ENCODE peak calls at places on chromosomes 7 and 10, in nine cellular contexts. Q is ascending aorta, M is AG04449, L is AG09309, R is cardiac muscle cell, F is heart right ventricle, O is IMR-90, K is Caco-2, U is AG04450. P is an unnamed sample.
A peak's percentile ranks its signal among the peaks of the same experiment; 100 is the strongest.

GRCh38 chr7:141702047-141702567 is at the start of gene DENND11:
- DNase-seq in U (no peak), O (peak; percentile 11), M (no peak), F (peak; percentile 62), Q (no peak), R (peak; percentile 44), L (no peak), K (peak; percentile 41), P (peak; percentile 28)

GRCh38 chr7:130363156-130363847 is 17.0 kb upstream of the CPA1 start:
- DNase-seq in K (no peak), O (peak; percentile 99), F (no peak), Q (peak; percentile 41), U (peak; percentile 85), R (peak; percentile 86), M (peak; percentile 96), L (peak; percentile 89), P (peak; percentile 92)

GRCh38 chr7:135678612-135679575 is 16.6 kb downstream of the STMP1 start:
- DNase-seq in L (no peak), F (peak; percentile 34), K (no peak), R (peak; percentile 58), M (no peak), O (peak; percentile 86), Q (peak; percentile 30), U (no peak), P (no peak)

GRCh38 chr10:14405076-14406065 is 74.6 kb upstream of the FRMD4A start:
- DNase-seq in R (peak; percentile 92), M (peak; percentile 77), U (peak; percentile 95), Q (no peak), L (peak; percentile 90), O (peak; percentile 99), K (no peak), F (no peak), P (peak; percentile 61)

GRCh38 chr7:147861945-147862344 is 728.6 kb upstream of the C7orf33 start:
- DNase-seq in U (no peak), O (no peak), R (no peak), M (no peak), Q (no peak), K (no peak), F (no peak), L (no peak), P (no peak)

GRCh38 chr10:103254538-103255325 is 9.0 kb downstream of the RPEL1 start:
- DNase-seq in O (peak; percentile 40), R (peak; percentile 34), M (no peak), K (no peak), Q (no peak), L (no peak), F (no peak), U (no peak), P (peak; percentile 44)

GRCh38 chr7:54664235-54665228 is 94.5 kb downstream of the SEC61G start:
- DNase-seq in U (no peak), R (peak; percentile 8), L (no peak), K (peak; percentile 69), M (no peak), F (peak; percentile 31), O (peak; percentile 2), Q (no peak), P (peak; percentile 14)

GRCh38 chr10:93315261-93315660 is 166.9 kb downstream of the MYOF start:
- DNase-seq in L (no peak), Q (no peak), O (no peak), R (peak; percentile 37), U (no peak), K (no peak), M (no peak), F (no peak), P (no peak)

GRCh38 chr10:93916257-93917063 is 22.7 kb downstream of the SLC35G1 start:
- DNase-seq in L (peak; percentile 14), U (peak; percentile 8), R (peak; percentile 65), F (no peak), M (no peak), Q (no peak), O (peak; percentile 52), K (no peak), P (peak; percentile 34)

GRCh38 chr10:84542552-84542951 is 214.2 kb downstream of the CCSER2 start:
- DNase-seq in L (no peak), Q (no peak), O (no peak), K (no peak), R (no peak), U (no peak), M (no peak), F (no peak), P (no peak)

GRCh38 chr7:11758627-11759111 is 73.3 kb downstream of the THSD7A start:
- DNase-seq in O (no peak), L (no peak), Q (no peak), F (no peak), K (no peak), R (peak; percentile 67), M (no peak), U (no peak), P (peak; percentile 51)

GRCh38 chr7:2488272-2488645 is 12.1 kb upstream of the GRIFIN start:
- DNase-seq in R (peak; percentile 54), M (no peak), F (no peak), K (no peak), L (no peak), O (no peak), U (no peak), Q (peak; percentile 41), P (no peak)

GRCh38 chr10:91883549-91884542 is 25.4 kb downstream of the FGFBP3 start:
- DNase-seq in F (no peak), K (no peak), O (peak; percentile 41), M (peak; percentile 23), R (peak; percentile 82), U (no peak), L (no peak), Q (no peak), P (peak; percentile 71)

DNA sequence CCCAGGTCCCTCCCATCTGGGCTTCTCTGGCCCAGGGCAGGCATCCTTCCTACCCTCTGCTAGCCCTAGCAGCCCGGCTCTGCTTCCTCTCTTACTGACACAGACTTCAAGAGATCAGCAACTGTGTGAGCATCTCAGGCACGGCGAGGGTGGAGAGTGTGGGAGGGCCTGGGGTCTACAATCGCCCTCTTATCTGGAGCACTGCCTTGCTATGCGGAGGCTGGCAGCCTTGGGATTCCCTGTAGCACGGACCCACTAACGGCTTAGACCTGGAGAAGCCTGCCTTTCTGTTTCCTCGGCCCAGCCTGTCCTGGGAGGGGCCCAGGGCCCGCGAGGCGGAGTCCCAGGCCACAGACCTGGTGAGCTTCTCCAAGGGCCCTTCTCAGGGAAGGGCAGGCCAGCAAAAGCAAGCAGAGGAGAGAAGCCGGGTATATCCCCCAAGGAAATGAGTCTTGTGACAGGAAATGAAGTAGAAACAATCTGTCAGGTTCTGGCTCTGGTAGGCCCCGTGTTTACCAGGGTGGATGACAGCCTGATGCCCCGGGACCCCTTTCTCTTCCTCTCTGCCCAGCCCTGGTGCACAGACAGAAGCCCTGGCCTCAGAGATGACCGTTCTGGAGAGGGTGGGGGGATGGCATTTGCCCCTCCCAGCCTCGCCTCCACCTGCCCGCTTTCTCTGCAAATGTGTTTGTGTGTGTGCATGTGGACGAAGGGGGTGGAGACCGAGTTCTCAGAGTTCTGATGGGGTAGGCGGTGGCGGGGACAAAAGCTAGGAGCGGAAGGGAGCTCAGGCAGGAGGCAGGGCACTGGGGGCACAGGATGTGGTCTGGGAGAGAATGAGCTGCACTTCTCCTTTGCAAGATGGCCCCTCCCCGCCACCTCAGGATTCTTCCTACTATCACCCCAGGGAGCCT is 2.5 kb downstream of the LRCH4 start:
- DNase-seq in U (no peak), K (no peak), R (peak; percentile 81), F (peak; percentile 53), L (no peak), Q (peak; percentile 28), M (no peak), O (peak; percentile 67), P (peak; percentile 77)
- H3K4me3 ChIP-seq in U (peak overlapping the region; percentile 99), K (peak overlapping the region; percentile 10), R (no peak overlapping the region), F (peak overlapping the region; percentile 97), L (no peak overlapping the region), Q (peak overlapping the region; percentile 82), M (peak overlapping the region; percentile 38), O (peak overlapping the region; percentile 36), P (peak overlapping the region; percentile 97)

GRCh38 chr7:88789480-88790064 is 6.0 kb downstream of the TEX47 start:
- DNase-seq in R (peak; percentile 29), K (no peak), F (no peak), Q (no peak), O (peak; percentile 2), U (no peak), L (no peak), M (no peak), P (peak; percentile 4)
- TF ChIP-seq CTCF in R (peak; percentile 40), K (peak; percentile 66), F (peak; percentile 55), Q (peak; percentile 16), O (peak; percentile 39), U (peak; percentile 44), L (peak; percentile 36), M (no peak), P (peak; percentile 33)

GRCh38 chr10:133275683-133276092 is 980 bp downstream of the ADAM8 start:
- DNase-seq in R (no peak), U (no peak), M (no peak), Q (no peak), O (no peak), L (no peak), F (no peak), K (no peak), P (peak; percentile 7)

GRCh38 chr10:133277993-133278576 is 1.4 kb upstream of the ADAM8 start:
- DNase-seq in R (no peak), U (no peak), Q (no peak), K (no peak), O (no peak), L (no peak), M (no peak), F (no peak), P (peak; percentile 12)

GRCh38 chr10:133277277-133277992 is 767 bp upstream of the ADAM8 start:
- DNase-seq in K (no peak), L (no peak), Q (no peak), O (no peak), M (no peak), U (no peak), F (no peak), R (no peak), P (no peak)

GRCh38 chr10:133276100-133276434 is 601 bp downstream of the ADAM8 start:
- DNase-seq in Q (no peak), R (no peak), F (no peak), U (no peak), M (no peak), O (no peak), K (no peak), L (no peak), P (no peak)

DNA sequence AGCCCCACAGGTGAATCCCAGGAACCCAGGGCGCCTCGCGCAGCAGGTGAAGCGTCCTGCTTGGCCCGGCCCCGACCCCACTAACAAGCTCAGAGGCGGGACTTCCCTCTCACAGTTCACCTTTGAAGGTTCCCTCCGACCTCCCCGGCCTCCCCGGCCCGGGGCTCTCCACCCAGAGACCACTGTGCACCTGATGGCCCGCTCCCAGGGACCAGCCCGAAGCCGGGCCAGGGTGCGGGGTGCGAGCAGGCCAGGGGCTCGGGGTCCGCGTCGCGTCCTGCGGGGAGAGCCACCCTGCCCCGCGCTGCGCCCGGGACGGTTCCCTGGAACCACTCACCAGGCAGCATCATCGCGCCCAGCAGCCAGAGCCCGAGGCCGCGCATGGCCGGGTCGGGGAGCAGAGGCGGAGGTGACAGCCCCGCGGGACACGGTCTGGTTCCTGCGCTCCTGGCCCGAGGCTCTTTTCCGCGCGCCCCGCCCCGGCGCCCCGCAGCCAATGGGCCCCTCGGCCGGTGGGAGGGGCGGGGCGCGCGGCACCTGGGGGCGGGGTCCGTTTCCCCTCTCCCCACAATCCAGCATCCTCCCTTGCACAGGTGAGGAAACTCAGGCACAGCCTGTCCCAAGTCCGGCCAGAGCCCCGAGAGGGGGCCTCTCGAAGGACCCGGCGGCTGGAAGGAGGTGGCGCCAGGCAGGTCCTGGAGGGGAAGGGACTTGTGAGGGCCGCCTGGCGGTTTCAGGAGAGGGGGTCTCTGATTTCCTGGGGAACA is at the start of gene ADAM8:
- DNase-seq in R (no peak), M (no peak), F (peak; percentile 48), Q (no peak), U (no peak), L (no peak), K (peak; percentile 83), O (no peak), P (no peak)
- H3K4me3 ChIP-seq in R (peak within 1 kb of the TSS; percentile 7), M (no peak within 1 kb of the TSS), F (no peak within 1 kb of the TSS), Q (peak within 1 kb of the TSS; percentile 49), U (peak within 1 kb of the TSS; percentile 7), L (no peak within 1 kb of the TSS), K (peak within 1 kb of the TSS; percentile 52), O (no peak within 1 kb of the TSS), P (peak within 1 kb of the TSS; percentile 9)

GRCh38 chr10:73060738-73061635 is 35.7 kb downstream of the P4HA1 start:
- DNase-seq in R (peak; percentile 44), M (no peak), Q (no peak), U (no peak), F (no peak), O (peak; percentile 8), L (no peak), K (no peak), P (peak; percentile 38)
- TF ChIP-seq CTCF in R (peak; percentile 46), M (no peak), Q (peak; percentile 47), U (peak; percentile 48), F (peak; percentile 46), O (peak; percentile 36), L (peak; percentile 33), K (peak; percentile 71), P (peak; percentile 42)

P was measured in fibroblast of villous mesenchyme.